ENCODE peak calls at places on chromosome 10, in seven cellular contexts. L, M, P, N, V, O and T are unnamed samples.

GRCh38 chr10:4532467-4532866 is 293.5 kb upstream of the AKR1E2 start:
- DNase-seq in L (no peak), M (no peak), P (no peak), N (no peak), V (no peak), O (no peak), T (no peak)

GRCh38 chr10:125661942-125662515 is 20.9 kb downstream of the TEX36 start:
- DNase-seq in L (no peak), M (no peak), P (no peak), N (no peak), V (no peak), O (no peak), T (no peak)

GRCh38 chr10:110138197-110138812 is 69.1 kb upstream of the MXI1 start:
- DNase-seq in L (no peak), M (no peak), P (no peak), N (no peak), V (no peak), O (no peak), T (no peak)

GRCh38 chr10:61682323-61682722 is 19.6 kb downstream of the CABCOCO1 start:
- DNase-seq in L (no peak), M (no peak), P (no peak), N (no peak), V (no peak), O (no peak), T (no peak)

GRCh38 chr10:24849051-24849450 is 103.4 kb downstream of the PRTFDC1 start:
- DNase-seq in L (no peak), M (no peak), P (no peak), N (no peak), V (no peak), O (no peak), T (no peak)

GRCh38 chr10:75508814-75509306 is 77.4 kb downstream of the LRMDA start:
- DNase-seq in L (no peak), M (no peak), P (no peak), N (no peak), V (no peak), O (no peak), T (no peak)

GRCh38 chr10:103739039-103739764 is 116.2 kb downstream of the SH3PXD2A start:
- DNase-seq in L (no peak), M (no peak), P (no peak), N (no peak), V (peak; percentile 66), O (no peak), T (no peak)

GRCh38 chr10:17981766-17982380 is 30.2 kb downstream of the SLC39A12 start:
- DNase-seq in L (no peak), M (no peak), P (no peak), N (no peak), V (no peak), O (no peak), T (no peak)

GRCh38 chr10:27252267-27253000 is 11.8 kb upstream of the ACBD5 start:
- DNase-seq in L (peak; percentile 76), M (peak; percentile 75), P (peak; percentile 68), N (peak; percentile 57), V (peak; percentile 65), O (peak; percentile 91), T (peak; percentile 81)

GRCh38 chr10:84783386-84783785 is 455.0 kb downstream of the CCSER2 start:
- DNase-seq in L (no peak), M (no peak), P (no peak), N (no peak), V (peak; percentile 15), O (no peak), T (no peak)

GRCh38 chr10:33376976-33377657 is 42.6 kb upstream of the NRP1 start:
- DNase-seq in L (no peak), M (no peak), P (no peak), N (no peak), V (no peak), O (no peak), T (no peak)

GRCh38 chr10:29760139-29760538 is 125.4 kb upstream of the SVIL start:
- DNase-seq in L (no peak), M (no peak), P (no peak), N (no peak), V (no peak), O (no peak), T (no peak)

GRCh38 chr10:129491123-129491734 is 24.2 kb downstream of the MGMT start:
- DNase-seq in L (no peak), M (no peak), P (no peak), N (no peak), V (no peak), O (no peak), T (no peak)

GRCh38 chr10:17022399-17022798 is 107.2 kb downstream of the CUBN start:
- DNase-seq in L (no peak), M (no peak), P (no peak), N (no peak), V (no peak), O (peak; percentile 41), T (no peak)

GRCh38 chr10:128709975-128710794 is 584.0 kb upstream of the MKI67 start:
- DNase-seq in L (no peak), M (no peak), P (no peak), N (no peak), V (no peak), O (no peak), T (no peak)

GRCh38 chr10:4088354-4089066 is 303.5 kb upstream of the KLF6 start:
- DNase-seq in L (peak; percentile 57), M (no peak), P (no peak), N (no peak), V (no peak), O (no peak), T (peak; percentile 21)

GRCh38 chr10:42640610-42641229 is 2.4 kb upstream of the ZNF33B start:
- DNase-seq in L (no peak), M (no peak), P (no peak), N (no peak), V (no peak), O (no peak), T (no peak)

GRCh38 chr10:103706760-103707159 is 148.6 kb downstream of the SH3PXD2A start:
- DNase-seq in L (no peak), M (no peak), P (no peak), N (no peak), V (no peak), O (no peak), T (no peak)

GRCh38 chr10:12264204-12264908 is 68.4 kb downstream of the CDC123 start:
- DNase-seq in L (peak; percentile 50), M (peak; percentile 71), P (peak; percentile 41), N (peak; percentile 22), V (peak; percentile 68), O (peak; percentile 83), T (peak; percentile 64)